ENCODE peak calls at places on chromosome 12, in eight cellular contexts. W, C, I, R, G, T, Q and P are unnamed samples.

GRCh38 chr12:92560713-92561542 is 141.9 kb upstream of the PLEKHG7 start:
- DNase-seq in W (no peak), C (no peak), I (no peak), R (no peak), G (no peak), T (no peak), Q (no peak), P (no peak)

GRCh38 chr12:105983622-105984325 is 155.0 kb downstream of the NUAK1 start:
- DNase-seq in W (peak), C (no peak), I (no peak), R (no peak), G (no peak), T (peak), Q (peak), P (no peak)

GRCh38 chr12:86230516-86231146 is 25.6 kb downstream of the MGAT4C start:
- DNase-seq in W (peak), C (no peak), I (no peak), R (no peak), G (no peak), T (peak), Q (no peak), P (no peak)

GRCh38 chr12:40681148-40681547 is 11.1 kb upstream of the CNTN1 start:
- DNase-seq in W (no peak), C (no peak), I (no peak), R (no peak), G (no peak), T (no peak), Q (no peak), P (no peak)

GRCh38 chr12:21129906-21130305 is 1.1 kb upstream of the SLCO1B1 start:
- DNase-seq in W (peak), C (no peak), I (no peak), R (no peak), G (no peak), T (no peak), Q (no peak), P (no peak)

GRCh38 chr12:76921072-76921471 is 42.3 kb upstream of the CSRP2 start:
- DNase-seq in W (no peak), C (no peak), I (no peak), R (no peak), G (no peak), T (no peak), Q (no peak), P (no peak)

GRCh38 chr12:25767613-25768012 is 190.9 kb upstream of the RASSF8 start:
- DNase-seq in W (peak), C (no peak), I (no peak), R (no peak), G (no peak), T (no peak), Q (no peak), P (no peak)

GRCh38 chr12:13817131-13817530 is 164.3 kb downstream of the GRIN2B start:
- DNase-seq in W (no peak), C (no peak), I (no peak), R (no peak), G (no peak), T (no peak), Q (no peak), P (no peak)

GRCh38 chr12:19744760-19745218 is 305.5 kb downstream of the AEBP2 start:
- DNase-seq in W (peak), C (peak), I (no peak), R (no peak), G (no peak), T (peak), Q (no peak), P (no peak)

GRCh38 chr12:104505095-104505819 is 48.5 kb downstream of the CHST11 start:
- DNase-seq in W (no peak), C (peak), I (no peak), R (no peak), G (no peak), T (no peak), Q (no peak), P (no peak)

GRCh38 chr12:49264466-49264872 is 413 bp upstream of the TUBA1C start:
- DNase-seq in W (no peak), C (no peak), I (peak), R (peak), G (no peak), T (peak), Q (no peak), P (peak)

GRCh38 chr12:1629338-1630080 is 478 bp downstream of the WNT5B start:
- DNase-seq in W (no peak), C (no peak), I (no peak), R (peak), G (no peak), T (no peak), Q (no peak), P (peak)

GRCh38 chr12:1632702-1633101 is 3.7 kb downstream of the WNT5B start:
- DNase-seq in W (no peak), C (no peak), I (no peak), R (no peak), G (no peak), T (no peak), Q (no peak), P (no peak)

GRCh38 chr12:1628671-1629337 is at the start of gene WNT5B:
- DNase-seq in W (no peak), C (no peak), I (no peak), R (no peak), G (no peak), T (no peak), Q (no peak), P (peak)

GRCh38 chr12:1630827-1631591 is 2.0 kb downstream of the WNT5B start:
- DNase-seq in W (peak), C (no peak), I (no peak), R (peak), G (no peak), T (no peak), Q (no peak), P (peak)

DNA sequence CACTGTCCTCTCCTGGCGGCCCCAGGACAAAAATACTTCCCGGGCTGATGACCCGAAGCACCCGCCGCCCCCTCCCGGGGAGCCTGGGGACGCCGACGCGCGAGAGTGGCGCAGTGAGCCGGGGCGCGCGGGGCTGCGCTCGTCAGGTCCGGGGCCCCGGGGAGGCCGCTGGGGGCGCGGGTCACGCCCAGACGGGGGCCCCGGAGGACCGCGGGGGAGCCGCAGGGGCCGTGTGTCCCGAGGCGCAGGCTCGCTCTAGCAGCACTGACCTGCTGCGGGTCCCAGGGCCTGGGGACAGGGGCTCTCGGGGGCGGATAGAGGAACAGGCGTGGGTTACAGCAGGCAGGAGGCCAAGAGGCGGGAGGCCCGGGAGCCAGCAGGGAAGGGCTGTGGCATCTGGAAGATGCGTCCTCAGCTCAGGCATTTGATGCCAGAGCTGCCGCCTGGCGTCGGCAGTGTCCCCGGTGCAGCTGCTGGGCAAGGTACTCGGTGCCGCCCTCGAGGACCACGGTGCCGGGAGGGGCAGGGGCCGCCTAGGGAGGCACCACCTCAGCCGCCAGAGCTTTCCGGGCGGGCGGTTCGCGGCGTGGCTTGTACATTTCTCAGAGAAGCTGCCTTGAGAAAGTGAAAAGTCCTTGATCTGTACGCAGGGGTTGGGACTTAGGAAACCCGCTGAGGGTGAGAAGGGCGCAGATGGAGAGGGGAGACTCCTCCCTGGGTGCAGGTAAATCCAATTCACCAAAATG is 1.2 kb downstream of the WNT5B start:
- DNase-seq in W (peak), C (no peak), I (no peak), R (peak), G (peak), T (no peak), Q (peak), P (peak)
- TF ChIP-seq CTCF in W (peak), C (peak), I (peak), R (peak), G (peak), T (no peak), Q (peak), P (peak)

DNA sequence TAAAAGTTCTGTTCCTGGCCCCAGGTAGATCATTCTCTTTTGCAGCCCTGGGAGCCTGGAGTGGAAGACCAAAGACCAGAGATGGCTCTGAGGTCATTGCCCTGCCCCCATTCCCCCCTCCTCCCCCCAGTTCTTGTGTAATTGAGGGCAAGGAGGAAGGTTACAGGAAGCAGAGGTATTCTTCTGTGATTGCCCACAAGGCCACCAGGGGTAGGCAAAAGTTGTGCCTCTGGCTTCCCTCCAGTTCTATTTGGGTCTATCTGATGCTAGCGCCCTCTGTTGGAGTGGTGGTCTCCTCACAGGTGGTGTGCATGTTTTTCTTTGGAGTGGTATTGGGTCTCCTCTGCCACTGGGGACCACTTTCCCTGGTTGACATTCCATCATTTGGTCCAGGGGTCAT is 41.2 kb upstream of the CRY1 start:
- DNase-seq in W (no peak), C (no peak), I (no peak), R (no peak), G (no peak), T (no peak), Q (no peak), P (no peak)
- TF ChIP-seq CTCF in W (peak), C (no peak), I (peak), R (peak), G (peak), T (peak), Q (no peak), P (no peak)

GRCh38 chr12:109428038-109428629 is 49.0 kb downstream of the KCTD10 start:
- DNase-seq in W (peak), C (peak), I (peak), R (peak), G (peak), T (peak), Q (peak), P (peak)
- TF ChIP-seq CTCF in W (peak), C (peak), I (peak), R (peak), G (peak), T (no peak), Q (peak), P (peak)

GRCh38 chr12:3647504-3647903 is 105.4 kb downstream of the CRACR2A start:
- DNase-seq in W (no peak), C (no peak), I (no peak), R (no peak), G (no peak), T (no peak), Q (no peak), P (no peak)

GRCh38 chr12:3641428-3641883 is 111.5 kb downstream of the CRACR2A start:
- DNase-seq in W (peak), C (no peak), I (no peak), R (no peak), G (no peak), T (peak), Q (no peak), P (no peak)

GRCh38 chr12:3646561-3647241 is 106.2 kb downstream of the CRACR2A start:
- DNase-seq in W (no peak), C (no peak), I (no peak), R (no peak), G (no peak), T (peak), Q (peak), P (no peak)

DNA sequence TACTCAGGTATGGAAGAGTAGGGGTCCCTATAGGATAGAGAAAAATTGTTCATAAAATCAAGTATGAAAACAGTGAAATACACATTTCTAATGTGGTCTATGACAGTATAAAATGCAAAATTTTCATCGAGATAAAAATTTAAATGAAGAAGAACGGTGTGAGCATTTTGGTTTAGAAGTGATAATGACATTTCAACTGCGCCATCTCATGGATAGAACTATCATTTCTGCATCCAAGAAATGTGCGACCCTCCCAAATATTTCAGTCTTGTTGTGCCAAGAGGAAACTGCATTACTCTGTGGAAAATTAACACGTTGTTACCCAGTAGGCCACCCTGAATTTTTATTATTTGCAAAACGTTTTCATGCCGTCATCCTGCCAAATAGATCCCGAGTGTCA is 108.8 kb downstream of the CRACR2A start:
- DNase-seq in W (no peak), C (no peak), I (no peak), R (no peak), G (no peak), T (no peak), Q (no peak), P (no peak)
- TF ChIP-seq CTCF in W (peak), C (peak), I (peak), R (no peak), G (no peak), T (no peak), Q (no peak), P (no peak)

GRCh38 chr12:112468041-112468440 is 49.3 kb downstream of the PTPN11 start:
- DNase-seq in W (no peak), C (no peak), I (no peak), R (peak), G (no peak), T (no peak), Q (no peak), P (no peak)

GRCh38 chr12:112473056-112473455 is 54.3 kb downstream of the PTPN11 start:
- DNase-seq in W (no peak), C (no peak), I (no peak), R (no peak), G (no peak), T (no peak), Q (no peak), P (no peak)
- TF ChIP-seq CTCF in W (peak), C (peak), I (peak), R (peak), G (no peak), T (peak), Q (no peak), P (no peak)

DNA sequence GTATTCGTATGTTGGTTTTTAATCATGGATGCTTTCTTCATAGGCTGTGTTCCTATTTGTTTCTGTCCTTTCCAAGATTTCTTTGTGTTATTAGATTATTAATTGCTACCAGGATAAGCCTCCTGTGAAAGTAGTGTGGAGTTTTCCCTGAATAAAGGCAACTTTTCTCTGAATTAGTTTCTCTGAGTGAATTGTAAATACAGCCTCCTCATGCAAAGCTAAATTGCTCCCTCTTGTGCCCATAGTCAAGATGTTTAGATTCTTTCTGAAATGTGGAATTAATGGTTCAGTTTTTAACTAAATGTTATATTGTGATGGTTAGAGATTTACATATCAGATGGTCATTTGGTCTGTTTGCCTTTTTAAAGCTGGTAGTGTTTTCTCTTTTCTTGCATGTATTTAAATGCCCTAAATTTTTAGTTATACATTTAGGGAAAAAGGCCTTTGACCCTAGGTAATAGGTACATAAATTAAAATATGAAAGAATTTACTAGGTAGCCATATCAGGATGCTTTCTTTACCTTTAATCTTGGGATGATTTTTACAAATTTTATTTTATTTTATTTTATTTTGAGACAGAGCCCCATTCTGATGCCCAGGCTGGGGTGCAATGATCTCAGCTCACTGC is 8.9 kb downstream of the APAF1 start:
- DNase-seq in W (peak), C (peak), I (no peak), R (no peak), G (no peak), T (peak), Q (no peak), P (no peak)
- TF ChIP-seq CTCF in W (peak), C (peak), I (peak), R (peak), G (peak), T (peak), Q (peak), P (peak)

GRCh38 chr12:6328045-6328779 is 13.7 kb downstream of the TNFRSF1A start:
- DNase-seq in W (no peak), C (no peak), I (no peak), R (no peak), G (no peak), T (no peak), Q (no peak), P (no peak)

GRCh38 chr12:6327591-6328041 is 14.3 kb downstream of the TNFRSF1A start:
- DNase-seq in W (no peak), C (no peak), I (no peak), R (no peak), G (no peak), T (no peak), Q (no peak), P (no peak)

GRCh38 chr12:6324936-6325750 is 14.7 kb downstream of the PLEKHG6 start:
- DNase-seq in W (no peak), C (no peak), I (no peak), R (no peak), G (no peak), T (no peak), Q (no peak), P (no peak)

GRCh38 chr12:6327159-6327558 is 14.7 kb downstream of the TNFRSF1A start:
- DNase-seq in W (no peak), C (no peak), I (no peak), R (no peak), G (no peak), T (no peak), Q (no peak), P (no peak)

GRCh38 chr12:6326316-6326959 is 15.4 kb downstream of the TNFRSF1A start:
- DNase-seq in W (peak), C (no peak), I (no peak), R (peak), G (no peak), T (peak), Q (no peak), P (peak)
- TF ChIP-seq CTCF in W (peak), C (peak), I (peak), R (no peak), G (no peak), T (peak), Q (peak), P (peak)